ENCODE peak calls at places on chromosomes 7 and 10, in six cellular contexts. X is HuH-7, L is NCI-H2081, T is brain microvascular endothelial cell, D is AG08396, Z is activated gamma-delta T cell treated with Interleukin-2 at 50 U/mL for 16 hours. Q is an unnamed sample.

GRCh38 chr10:132536241-132536963 is 1.2 kb upstream of the INPP5A start:
- DNase-seq in Z (peak; percentile 14), T (no peak), L (no peak), D (no peak), X (peak; percentile 53), Q (peak; percentile 66)

GRCh38 chr7:155974186-155974897 is 162.1 kb upstream of the SHH start:
- DNase-seq in Z (no peak), X (no peak), L (no peak), T (no peak), D (no peak), Q (no peak)

GRCh38 chr10:69232252-69232651 is 12.1 kb downstream of the HKDC1 start:
- DNase-seq in Z (no peak), D (peak; percentile 87), T (peak; percentile 73), L (no peak), X (no peak), Q (no peak)

GRCh38 chr10:103145046-103145445 is 48.0 kb downstream of the NT5C2 start:
- DNase-seq in D (peak; percentile 29), Z (no peak), X (no peak), L (no peak), T (peak; percentile 43), Q (no peak)

GRCh38 chr7:28020302-28020940 is 160.2 kb downstream of the JAZF1 start:
- DNase-seq in T (peak; percentile 66), Z (peak; percentile 10), L (peak; percentile 69), X (peak; percentile 77), D (peak; percentile 77), Q (peak; percentile 75)

GRCh38 chr10:71302874-71303568 is 16.0 kb upstream of the SLC29A3 start:
- DNase-seq in Z (no peak), D (peak; percentile 36), X (peak; percentile 53), T (peak; percentile 40), L (peak; percentile 60), Q (no peak)

GRCh38 chr10:58291538-58292174 is 22.7 kb downstream of the CISD1 start:
- DNase-seq in X (no peak), L (peak; percentile 6), D (peak; percentile 34), Z (peak; percentile 23), T (peak; percentile 65), Q (no peak)

GRCh38 chr10:67098460-67098859 is 172.6 kb downstream of the LRRTM3 start:
- DNase-seq in Z (no peak), D (no peak), L (no peak), T (peak; percentile 46), X (no peak), Q (no peak)

GRCh38 chr10:50566150-50566549 is 57.6 kb downstream of the SGMS1 start:
- DNase-seq in X (peak; percentile 26), L (no peak), D (no peak), Z (no peak), T (no peak), Q (no peak)

GRCh38 chr10:113438660-113439059 is 114.2 kb upstream of the HABP2 start:
- DNase-seq in D (no peak), X (no peak), T (peak; percentile 11), L (no peak), Z (no peak), Q (no peak)

GRCh38 chr10:75956624-75957023 is 525.2 kb downstream of the LRMDA start:
- DNase-seq in D (no peak), T (no peak), L (no peak), X (no peak), Z (no peak), Q (no peak)

GRCh38 chr7:4484545-4484944 is 197.6 kb upstream of the FOXK1 start:
- DNase-seq in Z (no peak), D (no peak), L (no peak), X (no peak), T (no peak), Q (no peak)

GRCh38 chr10:17425584-17426262 is 28.7 kb downstream of the ST8SIA6 start:
- DNase-seq in X (no peak), Z (peak; percentile 45), T (no peak), L (no peak), D (no peak), Q (no peak)

GRCh38 chr10:33073641-33074410 is 115.8 kb upstream of the ITGB1 start:
- DNase-seq in L (no peak), D (no peak), T (no peak), X (no peak), Z (no peak), Q (no peak)

GRCh38 chr10:72764151-72764550 is 72.2 kb downstream of the MCU start:
- DNase-seq in T (peak; percentile 59), X (no peak), Z (no peak), L (no peak), D (peak; percentile 32), Q (no peak)

GRCh38 chr10:4243651-4244050 is 458.6 kb upstream of the KLF6 start:
- DNase-seq in L (no peak), X (no peak), T (peak; percentile 98), D (peak; percentile 49), Z (no peak), Q (no peak)

GRCh38 chr7:124724516-124725192 is 40.9 kb downstream of the GPR37 start:
- DNase-seq in X (peak; percentile 8), L (no peak), D (no peak), T (no peak), Z (no peak), Q (no peak)